ENCODE peak calls at places on chromosomes 5 and 9, in four cellular contexts. One of them, this sample, is unnamed.

GRCh38 chr9:137630684-137631083 is 11.9 kb downstream of the EHMT1 start:
- DNase-seq in ACHN: no peak
- DNase-seq in GM20000: no peak
- DNase-seq in HCEC 1CT: no peak
- DNase-seq in this sample: no peak

GRCh38 chr5:131635755-131636479 is 888 bp upstream of the RAPGEF6 start:
- DNase-seq in ACHN: no peak
- DNase-seq in HCEC 1CT: peak; percentile 30
- DNase-seq in GM20000: no peak
- DNase-seq in this sample: peak; percentile 24

GRCh38 chr5:128782446-128782845 is 182.8 kb upstream of the SLC27A6 start:
- DNase-seq in GM20000: no peak
- DNase-seq in HCEC 1CT: peak; percentile 78
- DNase-seq in ACHN: peak; percentile 19
- DNase-seq in this sample: peak; percentile 86

GRCh38 chr5:53109041-53109435 is 519 bp downstream of the MOCS2 start:
- DNase-seq in GM20000: no peak
- DNase-seq in HCEC 1CT: no peak
- DNase-seq in ACHN: peak; percentile 19
- DNase-seq in this sample: peak; percentile 33

GRCh38 chr9:33506626-33507370 is 17.3 kb upstream of the ANKRD18B start:
- DNase-seq in GM20000: no peak
- DNase-seq in ACHN: peak; percentile 98
- DNase-seq in HCEC 1CT: peak; percentile 96
- DNase-seq in this sample: peak; percentile 100

GRCh38 chr5:72185717-72186388 is 78.6 kb downstream of the MAP1B start:
- DNase-seq in GM20000: no peak
- DNase-seq in HCEC 1CT: no peak
- DNase-seq in ACHN: no peak
- DNase-seq in this sample: no peak

GRCh38 chr5:37774912-37775483 is 64.8 kb downstream of the GDNF start:
- DNase-seq in ACHN: peak; percentile 39
- DNase-seq in HCEC 1CT: peak; percentile 23
- DNase-seq in GM20000: no peak
- DNase-seq in this sample: peak; percentile 69

GRCh38 chr5:68644971-68645370 is 429.4 kb downstream of the PIK3R1 start:
- DNase-seq in GM20000: peak; percentile 51
- DNase-seq in HCEC 1CT: no peak
- DNase-seq in ACHN: no peak
- DNase-seq in this sample: no peak

GRCh38 chr9:23526806-23527205 is 299.2 kb downstream of the ELAVL2 start:
- DNase-seq in GM20000: no peak
- DNase-seq in HCEC 1CT: no peak
- DNase-seq in ACHN: no peak
- DNase-seq in this sample: no peak

GRCh38 chr9:99050292-99050911 is 54.5 kb upstream of the TGFBR1 start:
- DNase-seq in HCEC 1CT: peak; percentile 36
- DNase-seq in GM20000: no peak
- DNase-seq in ACHN: no peak
- DNase-seq in this sample: peak; percentile 98

GRCh38 chr5:37738057-37738691 is 101.7 kb downstream of the GDNF start:
- DNase-seq in HCEC 1CT: peak; percentile 94
- DNase-seq in GM20000: peak; percentile 31
- DNase-seq in ACHN: peak; percentile 54
- DNase-seq in this sample: peak; percentile 100

GRCh38 chr5:127602481-127602880 is 46.4 kb upstream of the CTXN3 start:
- DNase-seq in HCEC 1CT: no peak
- DNase-seq in GM20000: no peak
- DNase-seq in ACHN: no peak
- DNase-seq in this sample: no peak

GRCh38 chr5:109921735-109922395 is 232.1 kb downstream of the MAN2A1 start:
- DNase-seq in GM20000: no peak
- DNase-seq in ACHN: no peak
- DNase-seq in HCEC 1CT: no peak
- DNase-seq in this sample: no peak

GRCh38 chr5:91946870-91947269 is 563.8 kb upstream of the ARRDC3 start:
- DNase-seq in GM20000: no peak
- DNase-seq in HCEC 1CT: no peak
- DNase-seq in ACHN: no peak
- DNase-seq in this sample: no peak

GRCh38 chr5:156778139-156778696 is 71.9 kb upstream of the PPP1R2B start:
- DNase-seq in HCEC 1CT: no peak
- DNase-seq in GM20000: no peak
- DNase-seq in ACHN: no peak
- DNase-seq in this sample: no peak

This sample was measured in ELR.